ENCODE peak calls at places on chromosomes 12 and 14, in five cellular contexts. One of them, this sample, is unnamed.

GRCh38 chr12:110102255-110102654 is 21.9 kb upstream of the IFT81 start:
- DNase-seq in K562: peak
- DNase-seq in HepG2: peak
- DNase-seq in GM12878: no peak
- DNase-seq in H1: peak
- DNase-seq in this sample: peak

GRCh38 chr14:85315891-85316290 is 214.1 kb upstream of the FLRT2 start:
- DNase-seq in H1: no peak
- DNase-seq in K562: no peak
- DNase-seq in HepG2: no peak
- DNase-seq in GM12878: no peak
- DNase-seq in this sample: no peak

GRCh38 chr12:84492381-84492883 is 420.2 kb downstream of the SLC6A15 start:
- DNase-seq in GM12878: no peak
- DNase-seq in HepG2: no peak
- DNase-seq in H1: no peak
- DNase-seq in K562: no peak
- DNase-seq in this sample: no peak

GRCh38 chr12:121668750-121669524 is 517 bp downstream of the MORN3 start:
- DNase-seq in HepG2: peak
- DNase-seq in H1: peak
- DNase-seq in GM12878: no peak
- DNase-seq in K562: peak
- DNase-seq in this sample: peak

GRCh38 chr12:22625671-22626251 is 790 bp downstream of the ETNK1 start:
- DNase-seq in H1: peak
- DNase-seq in K562: peak
- DNase-seq in HepG2: peak
- DNase-seq in GM12878: peak
- DNase-seq in this sample: peak

GRCh38 chr12:76790564-76791552 is 26.9 kb downstream of the ZDHHC17 start:
- DNase-seq in GM12878: no peak
- DNase-seq in HepG2: peak
- DNase-seq in H1: no peak
- DNase-seq in K562: peak
- DNase-seq in this sample: peak

GRCh38 chr12:7241404-7242005 is 52.0 kb downstream of the PEX5 start:
- DNase-seq in H1: no peak
- DNase-seq in HepG2: no peak
- DNase-seq in GM12878: no peak
- DNase-seq in K562: peak
- DNase-seq in this sample: no peak

GRCh38 chr12:124379938-124380754 is 85.3 kb downstream of the RFLNA start:
- DNase-seq in HepG2: no peak
- DNase-seq in K562: no peak
- DNase-seq in H1: no peak
- DNase-seq in GM12878: no peak
- DNase-seq in this sample: peak

GRCh38 chr12:57176139-57176477 is 28.7 kb upstream of the LRP1-AS start:
- DNase-seq in K562: no peak
- DNase-seq in HepG2: no peak
- DNase-seq in GM12878: no peak
- DNase-seq in H1: no peak
- DNase-seq in this sample: no peak

GRCh38 chr12:9701380-9702154 is 31.3 kb downstream of the CLECL1 start:
- DNase-seq in HepG2: no peak
- DNase-seq in H1: no peak
- DNase-seq in GM12878: no peak
- DNase-seq in K562: no peak
- DNase-seq in this sample: no peak

GRCh38 chr12:386651-387050 is 2.5 kb downstream of the KDM5A start:
- DNase-seq in K562: no peak
- DNase-seq in H1: no peak
- DNase-seq in GM12878: no peak
- DNase-seq in HepG2: no peak
- DNase-seq in this sample: no peak

GRCh38 chr14:103724116-103724515 is 8.5 kb downstream of the ZFYVE21 start:
- DNase-seq in HepG2: no peak
- DNase-seq in K562: peak
- DNase-seq in H1: no peak
- DNase-seq in GM12878: no peak
- DNase-seq in this sample: no peak

GRCh38 chr12:130710001-130710732 is 5.9 kb downstream of the RIMBP2 start:
- DNase-seq in H1: peak
- DNase-seq in K562: no peak
- DNase-seq in HepG2: no peak
- DNase-seq in GM12878: no peak
- DNase-seq in this sample: no peak

GRCh38 chr14:96264850-96265249 is 8.8 kb downstream of the BDKRB1 start:
- DNase-seq in H1: no peak
- DNase-seq in HepG2: no peak
- DNase-seq in GM12878: no peak
- DNase-seq in K562: no peak
- DNase-seq in this sample: peak

GRCh38 chr12:96241484-96242256 is 47.5 kb downstream of the ELK3 start:
- DNase-seq in K562: no peak
- DNase-seq in H1: no peak
- DNase-seq in GM12878: no peak
- DNase-seq in HepG2: no peak
- DNase-seq in this sample: no peak

GRCh38 chr12:31773223-31773750 is 44.5 kb upstream of the AMN1 start:
- DNase-seq in HepG2: peak
- DNase-seq in K562: no peak
- DNase-seq in H1: no peak
- DNase-seq in GM12878: no peak
- DNase-seq in this sample: peak

GRCh38 chr12:93657076-93657475 is 20.1 kb upstream of the CRADD start:
- DNase-seq in GM12878: no peak
- DNase-seq in HepG2: no peak
- DNase-seq in K562: no peak
- DNase-seq in H1: no peak
- DNase-seq in this sample: no peak

GRCh38 chr12:109461049-109461845 is 15.9 kb downstream of the KCTD10 start:
- DNase-seq in H1: no peak
- DNase-seq in K562: peak
- DNase-seq in GM12878: no peak
- DNase-seq in HepG2: peak
- DNase-seq in this sample: peak

GRCh38 chr12:122668268-122668667 is 34.9 kb downstream of the HCAR2 start:
- DNase-seq in GM12878: no peak
- DNase-seq in H1: no peak
- DNase-seq in HepG2: no peak
- DNase-seq in K562: no peak
- DNase-seq in this sample: no peak

GRCh38 chr12:122665349-122665748 is 37.8 kb downstream of the HCAR2 start:
- DNase-seq in HepG2: no peak
- DNase-seq in K562: no peak
- DNase-seq in H1: no peak
- DNase-seq in GM12878: no peak
- DNase-seq in this sample: no peak

GRCh38 chr12:122665759-122666158 is 37.4 kb downstream of the HCAR2 start:
- DNase-seq in H1: no peak
- DNase-seq in HepG2: no peak
- DNase-seq in K562: no peak
- DNase-seq in GM12878: no peak
- DNase-seq in this sample: no peak

GRCh38 chr12:122672515-122672914 is 30.6 kb downstream of the HCAR2 start:
- DNase-seq in K562: no peak
- DNase-seq in HepG2: no peak
- DNase-seq in H1: no peak
- DNase-seq in GM12878: no peak
- DNase-seq in this sample: no peak

DNA sequence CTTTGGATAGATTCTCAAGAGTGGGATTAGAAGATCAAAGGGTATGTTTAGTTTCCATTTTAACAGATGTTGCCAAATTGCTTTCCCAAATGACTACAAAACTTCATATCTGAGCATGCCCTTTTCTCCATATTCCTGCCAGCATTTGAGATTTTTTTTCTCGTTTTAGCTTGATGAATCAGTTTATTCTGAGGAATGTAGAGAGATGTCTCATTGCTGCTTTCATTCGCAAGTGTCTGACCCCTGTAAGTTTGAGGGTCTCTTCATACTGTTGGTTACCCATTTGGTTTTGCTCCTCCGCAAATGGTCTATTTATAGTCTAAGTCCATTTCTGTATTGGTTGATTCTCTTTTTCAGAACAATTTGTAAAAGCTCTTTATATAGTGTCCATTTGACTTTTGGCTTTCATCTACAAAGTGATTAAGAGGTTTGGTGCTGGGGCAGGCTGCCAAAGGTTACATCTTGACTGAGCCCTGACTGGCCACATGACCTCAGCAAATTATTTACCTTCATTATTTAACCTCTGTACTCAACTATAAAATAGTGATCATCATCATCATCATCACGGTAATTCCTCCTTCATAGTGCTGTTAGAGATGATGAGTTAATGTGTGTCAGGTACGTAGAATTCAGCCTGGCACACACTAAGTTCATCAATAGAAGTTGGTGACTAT is 33.6 kb downstream of the HCAR2 start:
- DNase-seq in H1: no peak
- DNase-seq in HepG2: no peak
- DNase-seq in GM12878: no peak
- DNase-seq in K562: no peak
- DNase-seq in this sample: no peak
- TF ChIP-seq KDM1A in H1: no peak
- TF ChIP-seq KDM1A in HepG2: no peak
- TF ChIP-seq KDM1A in GM12878: no peak
- TF ChIP-seq KDM1A in K562: no peak
- TF ChIP-seq KDM1A in this sample: no peak

GRCh38 chr12:90235642-90236041 is 527.0 kb upstream of the ATP2B1 start:
- DNase-seq in K562: no peak
- DNase-seq in H1: no peak
- DNase-seq in HepG2: no peak
- DNase-seq in GM12878: no peak
- DNase-seq in this sample: no peak
- TF ChIP-seq KDM1A in K562: no peak
- TF ChIP-seq KDM1A in H1: no peak
- TF ChIP-seq KDM1A in HepG2: no peak
- TF ChIP-seq KDM1A in GM12878: no peak
- TF ChIP-seq KDM1A in this sample: no peak

DNA sequence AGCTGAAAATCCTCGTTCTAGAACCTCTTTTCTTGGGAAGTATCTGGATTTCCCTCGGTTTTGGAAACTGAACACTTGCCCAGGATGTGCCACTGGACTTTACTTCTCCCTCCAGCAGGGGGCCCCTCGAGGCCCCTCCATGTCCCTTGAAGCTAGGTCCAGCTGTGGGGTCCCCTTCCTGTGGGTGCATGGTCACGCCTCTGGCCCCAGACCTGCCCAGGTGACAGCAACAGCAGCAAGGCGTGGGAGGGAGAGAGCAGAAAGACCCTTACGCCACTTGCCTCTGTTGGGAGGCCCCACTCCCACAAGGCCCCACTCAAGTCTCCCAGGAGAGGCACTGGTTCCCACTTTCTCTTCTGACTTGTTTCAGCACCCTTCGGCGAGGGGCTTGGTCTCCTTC is 3.1 kb downstream of the SLC25A29 start:
- DNase-seq in GM12878: no peak
- DNase-seq in H1: no peak
- DNase-seq in K562: peak
- DNase-seq in HepG2: no peak
- DNase-seq in this sample: peak
- TF ChIP-seq KDM1A in GM12878: no peak
- TF ChIP-seq KDM1A in H1: no peak
- TF ChIP-seq KDM1A in K562: no peak
- TF ChIP-seq KDM1A in HepG2: no peak
- TF ChIP-seq KDM1A in this sample: no peak

GRCh38 chr12:52884526-52885293 is 20.2 kb downstream of the KRT8 start:
- DNase-seq in GM12878: no peak
- DNase-seq in HepG2: peak
- DNase-seq in K562: peak
- DNase-seq in H1: peak
- DNase-seq in this sample: peak
- TF ChIP-seq KDM1A in GM12878: no peak
- TF ChIP-seq KDM1A in HepG2: no peak
- TF ChIP-seq KDM1A in K562: no peak
- TF ChIP-seq KDM1A in H1: peak
- TF ChIP-seq KDM1A in this sample: no peak